ENCODE peak calls at places on chromosome 9, in six cellular contexts. U, R, W, T, Z and D are unnamed samples.
A peak's percentile ranks its signal among the peaks of the same experiment; 100 is the strongest.

GRCh38 chr9:22446589-22446949 is at the start of gene DMRTA1:
- DNase-seq in U (no peak), R (peak; percentile 34), W (peak; percentile 59), T (peak; percentile 74), Z (peak; percentile 90), D (peak; percentile 71)

GRCh38 chr9:81374881-81375280 is 314.5 kb downstream of the TLE1 start:
- DNase-seq in U (no peak), R (no peak), W (peak; percentile 36), T (no peak), Z (no peak), D (no peak)

GRCh38 chr9:19102181-19102630 is 498 bp downstream of the HAUS6 start:
- DNase-seq in U (no peak), R (no peak), W (no peak), T (peak; percentile 40), Z (peak; percentile 85), D (no peak)

GRCh38 chr9:120446681-120447080 is 133.3 kb downstream of the CDK5RAP2 start:
- DNase-seq in U (no peak), R (no peak), W (peak; percentile 76), T (no peak), Z (no peak), D (no peak)

GRCh38 chr9:83154821-83155220 is 91.9 kb upstream of the RASEF start:
- DNase-seq in U (no peak), R (no peak), W (no peak), T (no peak), Z (no peak), D (no peak)

GRCh38 chr9:90103771-90104170 is 499.0 kb downstream of the GADD45G start:
- DNase-seq in U (no peak), R (no peak), W (no peak), T (no peak), Z (no peak), D (no peak)

GRCh38 chr9:98083566-98084135 is 27.1 kb downstream of the NANS start:
- DNase-seq in U (no peak), R (no peak), W (no peak), T (no peak), Z (no peak), D (no peak)

GRCh38 chr9:72952394-72952720 is 496 bp downstream of the ALDH1A1 start:
- DNase-seq in U (no peak), R (no peak), W (no peak), T (no peak), Z (no peak), D (no peak)

GRCh38 chr9:109640232-109641078 is 139.5 kb upstream of the PALM2AKAP2 start:
- DNase-seq in U (no peak), R (peak; percentile 39), W (peak; percentile 6), T (peak; percentile 15), Z (peak; percentile 84), D (peak; percentile 77)

GRCh38 chr9:98958271-98958989 is 14.7 kb downstream of the COL15A1 start:
- DNase-seq in U (peak; percentile 95), R (peak; percentile 96), W (peak; percentile 56), T (peak; percentile 68), Z (no peak), D (no peak)

GRCh38 chr9:129874261-129875101 is 39.2 kb downstream of the USP20 start:
- DNase-seq in U (no peak), R (no peak), W (no peak), T (no peak), Z (peak; percentile 69), D (no peak)

GRCh38 chr9:129876815-129877214 is 41.6 kb downstream of the USP20 start:
- DNase-seq in U (no peak), R (no peak), W (no peak), T (no peak), Z (no peak), D (no peak)

GRCh38 chr9:129878253-129878652 is 43.0 kb downstream of the USP20 start:
- DNase-seq in U (no peak), R (no peak), W (no peak), T (no peak), Z (no peak), D (no peak)

GRCh38 chr9:129873563-129873962 is 38.3 kb downstream of the USP20 start:
- DNase-seq in U (no peak), R (no peak), W (no peak), T (no peak), Z (no peak), D (no peak)

DNA sequence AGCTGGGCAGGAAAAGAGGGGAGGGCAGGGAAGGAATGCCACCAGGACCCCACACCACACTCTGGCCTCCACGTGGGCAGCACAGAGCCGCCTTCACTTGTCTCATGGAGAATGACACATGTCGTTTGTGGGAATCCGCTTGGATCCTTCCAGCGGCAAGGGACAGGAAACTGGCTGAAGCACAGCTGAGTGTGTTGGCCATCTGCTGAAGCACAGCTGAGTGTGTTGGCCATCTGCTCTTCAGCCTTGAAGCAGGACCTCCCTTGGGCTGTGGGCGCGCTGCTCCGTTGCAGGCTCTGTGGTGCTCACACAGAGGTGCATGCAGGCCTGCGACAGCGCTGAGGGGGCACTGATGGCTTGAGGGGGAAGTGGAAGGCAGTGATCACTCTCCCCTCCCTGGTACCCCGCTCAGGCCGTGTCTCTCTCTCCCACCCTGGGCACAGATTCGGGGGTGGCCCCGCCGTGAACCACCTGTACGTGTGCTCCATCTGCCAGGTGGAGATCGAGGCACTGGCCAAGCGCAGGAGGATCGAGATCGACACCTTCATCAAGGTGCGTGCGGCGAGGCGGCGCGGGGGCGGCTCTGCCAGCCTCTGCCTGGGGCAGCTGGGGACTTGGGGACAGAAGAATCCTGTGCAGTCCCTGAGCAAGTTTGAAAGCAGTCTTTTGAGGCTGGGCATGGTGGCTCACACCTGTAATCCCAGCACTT is 40.6 kb downstream of the USP20 start:
- DNase-seq in U (no peak), R (no peak), W (no peak), T (no peak), Z (no peak), D (no peak)
- TF ChIP-seq CTCF in U (peak; percentile 11), R (no peak), W (no peak), T (no peak), Z (no peak), D (no peak)

GRCh38 chr9:93183663-93184438 is at the start of gene WNK2:
- DNase-seq in U (no peak), R (peak; percentile 9), W (no peak), T (no peak), Z (peak; percentile 81), D (no peak)
- TF ChIP-seq CTCF in U (no peak), R (no peak), W (no peak), T (no peak), Z (no peak), D (no peak)

DNA sequence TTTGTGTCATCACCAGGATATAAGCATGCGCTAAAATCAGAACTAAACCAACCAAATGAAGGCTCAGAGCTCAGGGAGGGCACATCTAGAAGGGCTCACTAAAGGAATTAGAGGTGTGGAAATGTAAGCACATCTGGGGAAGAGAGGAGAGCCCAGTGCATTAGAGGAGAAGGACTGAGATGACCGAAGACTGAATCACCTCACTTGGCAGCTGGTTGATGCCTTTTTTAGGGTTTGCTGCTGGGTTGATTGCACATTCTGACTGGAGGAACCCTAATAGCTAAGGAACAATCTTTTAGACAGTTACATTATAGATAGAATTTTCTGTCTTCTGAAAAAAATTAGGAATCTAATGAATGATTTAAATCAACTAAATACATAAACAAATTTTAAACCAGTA is 8.2 kb upstream of the IFNA21 start:
- DNase-seq in U (no peak), R (no peak), W (no peak), T (no peak), Z (no peak), D (no peak)
- TF ChIP-seq CTCF in U (no peak), R (no peak), W (no peak), T (no peak), Z (no peak), D (no peak)

GRCh38 chr9:10127867-10128266 is 484.9 kb downstream of the PTPRD start:
- DNase-seq in U (peak; percentile 43), R (peak; percentile 24), W (no peak), T (no peak), Z (no peak), D (no peak)
- TF ChIP-seq CTCF in U (no peak), R (no peak), W (no peak), T (no peak), Z (no peak), D (no peak)

DNA sequence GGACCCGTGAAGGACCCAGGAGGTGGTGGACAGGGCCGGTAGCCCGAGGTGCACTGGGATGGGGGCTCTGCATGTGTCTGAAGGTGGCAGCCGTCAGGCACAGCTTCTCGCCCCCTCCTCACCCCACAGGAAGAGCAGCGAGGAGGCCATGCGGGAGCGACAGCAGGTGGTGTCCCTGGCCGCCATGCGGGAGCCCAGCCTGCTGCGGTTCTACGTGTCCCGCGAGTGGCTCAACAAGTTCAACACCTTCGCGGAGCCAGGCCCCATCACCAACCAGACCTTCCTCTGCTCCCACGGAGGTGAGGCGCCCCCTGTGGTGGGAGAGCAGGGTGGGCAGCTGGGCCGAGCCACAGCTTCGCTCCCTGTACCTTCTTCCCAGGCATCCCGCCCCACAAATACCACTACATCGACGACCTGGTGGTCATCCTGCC is 39.9 kb downstream of the USP20 start:
- DNase-seq in U (no peak), R (no peak), W (no peak), T (no peak), Z (peak; percentile 66), D (no peak)
- TF ChIP-seq CTCF in U (peak; percentile 59), R (no peak), W (peak; percentile 11), T (no peak), Z (no peak), D (peak; percentile 39)

GRCh38 chr9:129644365-129644764 is 2.4 kb upstream of the ASB6 start:
- DNase-seq in U (no peak), R (no peak), W (no peak), T (no peak), Z (no peak), D (no peak)

GRCh38 chr9:129647635-129648034 is 5.7 kb upstream of the ASB6 start:
- DNase-seq in U (no peak), R (no peak), W (no peak), T (no peak), Z (no peak), D (no peak)

GRCh38 chr9:129646654-129647053 is 4.7 kb upstream of the ASB6 start:
- DNase-seq in U (no peak), R (no peak), W (no peak), T (no peak), Z (no peak), D (no peak)

GRCh38 chr9:129644902-129645301 is 3.0 kb upstream of the ASB6 start:
- DNase-seq in U (no peak), R (no peak), W (no peak), T (no peak), Z (no peak), D (no peak)

DNA sequence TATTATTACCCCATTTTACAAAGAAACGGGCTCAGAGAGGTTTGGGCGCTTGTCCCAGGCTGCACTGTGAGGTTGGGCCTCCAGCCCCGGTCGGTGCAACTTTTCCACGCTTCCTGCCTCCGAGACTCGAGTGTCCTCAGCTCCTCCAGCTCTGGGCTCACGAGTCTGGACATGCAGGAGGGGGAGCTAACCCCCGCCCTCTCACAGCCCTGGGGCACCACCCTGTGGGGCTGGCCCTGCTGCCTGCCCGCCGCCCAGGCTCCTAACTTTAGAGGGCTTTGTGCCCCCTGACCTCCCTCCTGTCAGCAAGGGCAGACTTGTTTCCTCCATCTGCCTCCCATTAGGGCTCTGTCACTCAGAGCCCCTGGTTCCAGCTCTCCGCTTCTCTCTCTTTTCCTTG is 4.3 kb upstream of the ASB6 start:
- DNase-seq in U (no peak), R (no peak), W (no peak), T (no peak), Z (peak; percentile 65), D (no peak)
- TF ChIP-seq CTCF in U (no peak), R (no peak), W (no peak), T (no peak), Z (no peak), D (no peak)